ENCODE peak calls at places on chromosomes 11 and 22, in five cellular contexts. One of them, this sample, is unnamed.

GRCh38 chr11:34495724-34496377 is 17.7 kb downstream of the ELF5 start:
- DNase-seq in heart left ventricle: no peak
- DNase-seq in hepatic stellate cell: no peak
- DNase-seq in NCI-H524: no peak
- DNase-seq in C1 segment of cervical spinal cord: no peak
- DNase-seq in this sample: peak

GRCh38 chr22:19576460-19577421 is 52.5 kb upstream of the CLDN5 start:
- DNase-seq in hepatic stellate cell: peak
- DNase-seq in NCI-H524: no peak
- DNase-seq in heart left ventricle: peak
- DNase-seq in C1 segment of cervical spinal cord: no peak
- DNase-seq in this sample: no peak

GRCh38 chr22:24542641-24543040 is 12.3 kb downstream of the GUCD1 start:
- DNase-seq in NCI-H524: no peak
- DNase-seq in C1 segment of cervical spinal cord: no peak
- DNase-seq in heart left ventricle: peak
- DNase-seq in hepatic stellate cell: no peak
- DNase-seq in this sample: no peak

GRCh38 chr11:117095301-117096139 is 2.7 kb downstream of the SIK3 start:
- DNase-seq in NCI-H524: peak
- DNase-seq in C1 segment of cervical spinal cord: no peak
- DNase-seq in heart left ventricle: no peak
- DNase-seq in hepatic stellate cell: no peak
- DNase-seq in this sample: no peak

GRCh38 chr22:36411589-36412258 is 24.0 kb upstream of the MYH9 start:
- DNase-seq in hepatic stellate cell: no peak
- DNase-seq in heart left ventricle: no peak
- DNase-seq in C1 segment of cervical spinal cord: no peak
- DNase-seq in NCI-H524: no peak
- DNase-seq in this sample: no peak

GRCh38 chr11:9600651-9601040 is 27.2 kb downstream of the WEE1 start:
- DNase-seq in C1 segment of cervical spinal cord: no peak
- DNase-seq in hepatic stellate cell: no peak
- DNase-seq in NCI-H524: no peak
- DNase-seq in heart left ventricle: no peak
- DNase-seq in this sample: no peak

GRCh38 chr11:8477151-8477550 is 116.9 kb downstream of the STK33 start:
- DNase-seq in NCI-H524: no peak
- DNase-seq in hepatic stellate cell: no peak
- DNase-seq in heart left ventricle: no peak
- DNase-seq in C1 segment of cervical spinal cord: no peak
- DNase-seq in this sample: no peak

GRCh38 chr11:78080818-78081495 is 1.3 kb upstream of the NDUFC2 start:
- DNase-seq in C1 segment of cervical spinal cord: no peak
- DNase-seq in hepatic stellate cell: peak
- DNase-seq in NCI-H524: no peak
- DNase-seq in heart left ventricle: no peak
- DNase-seq in this sample: no peak

GRCh38 chr22:19756288-19757128 is 4.1 kb upstream of the TBX1 start:
- DNase-seq in heart left ventricle: no peak
- DNase-seq in hepatic stellate cell: no peak
- DNase-seq in NCI-H524: no peak
- DNase-seq in C1 segment of cervical spinal cord: no peak
- DNase-seq in this sample: no peak

GRCh38 chr11:48093795-48094642 is 113.7 kb downstream of the PTPRJ start:
- DNase-seq in NCI-H524: peak
- DNase-seq in hepatic stellate cell: no peak
- DNase-seq in C1 segment of cervical spinal cord: no peak
- DNase-seq in heart left ventricle: peak
- DNase-seq in this sample: no peak

GRCh38 chr11:2750601-2751522 is 51.1 kb upstream of the KCNQ1OT1 start:
- DNase-seq in hepatic stellate cell: no peak
- DNase-seq in NCI-H524: peak
- DNase-seq in heart left ventricle: peak
- DNase-seq in C1 segment of cervical spinal cord: no peak
- DNase-seq in this sample: peak

GRCh38 chr11:84419576-84419975 is 1133.4 kb upstream of the CCDC90B start:
- DNase-seq in C1 segment of cervical spinal cord: no peak
- DNase-seq in NCI-H524: peak
- DNase-seq in hepatic stellate cell: no peak
- DNase-seq in heart left ventricle: no peak
- DNase-seq in this sample: no peak

GRCh38 chr11:6674198-6674597 is 8.9 kb downstream of the MRPL17 start:
- DNase-seq in NCI-H524: no peak
- DNase-seq in heart left ventricle: no peak
- DNase-seq in hepatic stellate cell: no peak
- DNase-seq in C1 segment of cervical spinal cord: no peak
- DNase-seq in this sample: no peak

This sample was measured in posterior cingulate gyrus.